ENCODE peak calls at places on chromosomes 11 and 22, in four cellular contexts. S is HepG2, D is GM12878, X is K562. L is an unnamed sample.

GRCh38 chr22:19720150-19720827 is 3.0 kb upstream of the GP1BB start:
- DNase-seq in S (no peak), D (no peak), X (no peak), L (no peak)

GRCh38 chr11:9678576-9678975 is 14.7 kb downstream of the SWAP70 start:
- DNase-seq in S (no peak), X (no peak), D (no peak), L (no peak)

GRCh38 chr22:35812600-35812999 is 94.9 kb downstream of the APOL5 start:
- DNase-seq in X (no peak), S (no peak), D (no peak), L (no peak)

GRCh38 chr11:35815556-35816315 is 128.1 kb upstream of the LDLRAD3 start:
- DNase-seq in S (no peak), D (no peak), X (no peak), L (no peak)

GRCh38 chr11:2940930-2941821 is 12.0 kb upstream of the PHLDA2 start:
- DNase-seq in D (no peak), X (no peak), S (no peak), L (no peak)

GRCh38 chr11:120013325-120014250 is 124.3 kb downstream of the TRIM29 start:
- DNase-seq in D (no peak), S (peak; percentile 32), X (peak; percentile 51), L (peak; percentile 12)

GRCh38 chr11:103936059-103936458 is 100.4 kb upstream of the DDI1 start:
- DNase-seq in S (no peak), X (no peak), D (no peak), L (no peak)

GRCh38 chr11:117303101-117303500 is 12.0 kb downstream of the BACE1-AS start:
- DNase-seq in D (no peak), X (no peak), S (peak; percentile 38), L (no peak)

GRCh38 chr11:64035581-64035980 is at the start of gene FLRT1:
- DNase-seq in X (no peak), D (no peak), S (no peak), L (no peak)

GRCh38 chr22:46579751-46580449 is 40.3 kb upstream of the GRAMD4 start:
- DNase-seq in D (no peak), S (no peak), X (no peak), L (no peak)

GRCh38 chr11:110490886-110491285 is 61.1 kb downstream of the FDX1 start:
- DNase-seq in S (no peak), X (peak; percentile 7), D (no peak), L (no peak)

GRCh38 chr11:81211050-81211449 is 1522.6 kb downstream of the FAM181B start:
- DNase-seq in S (no peak), D (no peak), X (no peak), L (no peak)

GRCh38 chr11:65066805-65067291 is 8.5 kb upstream of the NAALADL1 start:
- DNase-seq in S (no peak), X (no peak), D (no peak), L (no peak)

GRCh38 chr22:43343262-43343988 is at the start of gene SCUBE1:
- DNase-seq in D (no peak), S (no peak), X (peak; percentile 50), L (peak; percentile 31)
- TF ChIP-seq EZH2 in D (no peak), S (no peak), X (no peak), L (peak; percentile 91)

GRCh38 chr11:68581901-68582300 is 102.4 kb upstream of the GAL start:
- DNase-seq in D (no peak), S (no peak), X (no peak), L (no peak)

GRCh38 chr11:68583047-68583446 is 101.3 kb upstream of the GAL start:
- DNase-seq in X (no peak), D (no peak), S (no peak), L (peak; percentile 43)

GRCh38 chr11:68584097-68584496 is 100.2 kb upstream of the GAL start:
- DNase-seq in X (peak; percentile 76), D (no peak), S (peak; percentile 15), L (peak; percentile 18)

GRCh38 chr11:68581439-68581838 is 102.9 kb upstream of the GAL start:
- DNase-seq in D (no peak), X (no peak), S (no peak), L (no peak)

GRCh38 chr11:68582416-68583046 is 101.8 kb upstream of the GAL start:
- DNase-seq in S (no peak), D (no peak), X (no peak), L (no peak)
- TF ChIP-seq MYC in S (no peak), D (no peak), X (no peak), L (no peak)

GRCh38 chr11:66467034-66467659 is 442 bp downstream of the PELI3 start:
- DNase-seq in X (peak; percentile 51), S (no peak), D (no peak), L (peak; percentile 19)

GRCh38 chr11:66468691-66469090 is 2.0 kb downstream of the PELI3 start:
- DNase-seq in D (no peak), X (no peak), S (no peak), L (no peak)

GRCh38 chr11:66466225-66467033 is at the start of gene PELI3:
- DNase-seq in S (peak; percentile 72), X (peak; percentile 92), D (peak; percentile 71), L (peak; percentile 90)

GRCh38 chr11:66469441-66469840 is 2.7 kb downstream of the PELI3 start:
- DNase-seq in X (no peak), D (no peak), S (no peak), L (no peak)

GRCh38 chr11:66467756-66468155 is 1.1 kb downstream of the PELI3 start:
- DNase-seq in S (no peak), X (no peak), D (no peak), L (no peak)
- H3K9ac ChIP-seq in S (peak overlapping the region; percentile 68), X (peak overlapping the region; percentile 83), D (peak overlapping the region; percentile 46), L (no peak overlapping the region)

DNA sequence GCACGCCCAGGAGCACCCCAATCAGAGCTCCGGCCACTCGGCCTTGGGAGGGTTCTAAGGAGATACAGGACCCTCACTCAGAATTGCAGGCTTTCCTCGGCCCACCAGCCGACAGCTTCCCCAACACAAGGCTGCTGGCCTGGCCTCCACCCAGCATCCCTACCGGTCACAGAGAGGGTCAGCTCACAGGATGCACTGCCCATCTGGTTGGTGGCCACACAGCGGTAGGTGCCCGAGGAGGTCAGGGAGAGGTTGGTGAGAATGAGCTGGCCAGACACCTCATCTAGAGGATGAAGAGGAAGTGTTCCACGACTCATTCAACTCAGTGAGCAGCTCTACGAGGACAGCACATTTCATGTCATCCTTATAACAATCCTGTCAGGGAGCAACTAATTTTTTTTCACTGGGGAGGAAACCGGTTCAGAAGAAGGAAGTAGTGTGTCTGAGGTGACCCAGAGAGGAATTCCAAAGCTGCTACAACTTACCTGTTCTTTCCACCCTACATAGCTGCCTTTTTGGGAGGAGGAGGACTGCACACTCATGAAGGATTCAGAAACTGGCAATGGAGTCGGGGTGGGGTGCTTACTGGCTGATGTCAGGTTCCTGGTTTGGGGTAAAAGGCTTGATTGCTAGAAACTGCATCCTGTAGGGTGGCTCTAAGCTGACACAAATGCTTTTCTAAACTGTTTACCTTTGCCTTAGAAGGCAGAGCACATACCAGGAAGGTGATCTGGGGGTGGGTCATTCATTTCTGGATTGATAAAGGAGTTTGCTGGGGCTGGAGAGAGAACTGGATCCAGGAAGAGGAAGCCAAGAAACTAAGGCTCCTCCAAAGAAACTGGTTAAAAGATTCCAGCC is 3.3 kb downstream of the VSIG2 start:
- DNase-seq in X (no peak), S (no peak), D (no peak), L (peak; percentile 88)
- TF ChIP-seq EZH2 in X (no peak), S (no peak), D (no peak), L (no peak)

DNA sequence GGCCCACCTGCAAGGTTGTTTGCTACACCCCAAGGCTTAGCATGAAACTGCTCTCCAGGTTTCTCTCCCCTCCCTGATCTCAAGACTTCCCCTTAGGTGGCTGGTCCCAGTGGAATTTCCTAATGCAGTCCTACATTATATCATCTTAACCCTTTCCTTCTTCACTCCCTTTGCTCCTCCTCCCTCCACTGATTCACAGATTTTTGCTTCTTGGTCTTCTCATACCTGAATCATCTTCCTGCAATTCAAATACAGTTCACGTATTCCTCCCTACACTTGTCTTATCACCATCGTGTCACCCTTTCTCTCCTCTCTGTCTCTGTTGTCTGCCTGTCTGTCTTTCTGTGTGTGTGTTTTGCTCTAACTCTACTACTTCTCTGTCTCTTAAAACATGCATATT is 17.0 kb downstream of the MMP10 start:
- DNase-seq in X (no peak), S (no peak), D (no peak), L (peak; percentile 30)
- TF ChIP-seq MYC in X (no peak), S (no peak), D (no peak), L (no peak)

L was measured in endothelial cell of umbilical vein.